ENCODE peak calls at places on chromosomes 2 and 18, in seven cellular contexts. One of them, this sample, is unnamed.

GRCh38 chr2:216849987-216850386 is 9.9 kb downstream of the TNP1 start:
- DNase-seq in activated CD8-positive, alpha-beta T cell treated with anti-CD3 and anti-CD28 coated beads for 36 hours: peak
- DNase-seq in activated T-helper 1 cell treated with anti-CD3 and anti-CD28 coated beads, Interleukin-2, amount 50 U/mL, for 16 hours: no peak
- DNase-seq in fibroblast of mammary gland: peak
- DNase-seq in GM23338: no peak
- DNase-seq in CD4-positive, CD25-positive, alpha-beta regulatory T cell: no peak
- DNase-seq in NCI-H345: peak
- DNase-seq in this sample: no peak

GRCh38 chr2:177171418-177171865 is 41.2 kb upstream of the HNRNPA3 start:
- DNase-seq in activated CD8-positive, alpha-beta T cell treated with anti-CD3 and anti-CD28 coated beads for 36 hours: no peak
- DNase-seq in activated T-helper 1 cell treated with anti-CD3 and anti-CD28 coated beads, Interleukin-2, amount 50 U/mL, for 16 hours: no peak
- DNase-seq in fibroblast of mammary gland: no peak
- DNase-seq in GM23338: no peak
- DNase-seq in CD4-positive, CD25-positive, alpha-beta regulatory T cell: no peak
- DNase-seq in NCI-H345: no peak
- DNase-seq in this sample: peak

GRCh38 chr2:200814276-200814815 is 2.6 kb downstream of the BZW1 start:
- DNase-seq in activated CD8-positive, alpha-beta T cell treated with anti-CD3 and anti-CD28 coated beads for 36 hours: peak
- DNase-seq in activated T-helper 1 cell treated with anti-CD3 and anti-CD28 coated beads, Interleukin-2, amount 50 U/mL, for 16 hours: no peak
- DNase-seq in fibroblast of mammary gland: no peak
- DNase-seq in GM23338: no peak
- DNase-seq in CD4-positive, CD25-positive, alpha-beta regulatory T cell: no peak
- DNase-seq in NCI-H345: no peak
- DNase-seq in this sample: no peak

GRCh38 chr2:84839851-84840250 is 41.0 kb downstream of the TRABD2A start:
- DNase-seq in activated CD8-positive, alpha-beta T cell treated with anti-CD3 and anti-CD28 coated beads for 36 hours: no peak
- DNase-seq in activated T-helper 1 cell treated with anti-CD3 and anti-CD28 coated beads, Interleukin-2, amount 50 U/mL, for 16 hours: no peak
- DNase-seq in fibroblast of mammary gland: no peak
- DNase-seq in GM23338: no peak
- DNase-seq in CD4-positive, CD25-positive, alpha-beta regulatory T cell: no peak
- DNase-seq in NCI-H345: no peak
- DNase-seq in this sample: peak

GRCh38 chr18:51342815-51343214 is 145.3 kb upstream of the MEX3C start:
- DNase-seq in activated CD8-positive, alpha-beta T cell treated with anti-CD3 and anti-CD28 coated beads for 36 hours: peak
- DNase-seq in activated T-helper 1 cell treated with anti-CD3 and anti-CD28 coated beads, Interleukin-2, amount 50 U/mL, for 16 hours: no peak
- DNase-seq in fibroblast of mammary gland: peak
- DNase-seq in GM23338: no peak
- DNase-seq in CD4-positive, CD25-positive, alpha-beta regulatory T cell: no peak
- DNase-seq in NCI-H345: no peak
- DNase-seq in this sample: no peak

GRCh38 chr2:217062774-217063173 is 202.9 kb upstream of the TNP1 start:
- DNase-seq in activated CD8-positive, alpha-beta T cell treated with anti-CD3 and anti-CD28 coated beads for 36 hours: no peak
- DNase-seq in activated T-helper 1 cell treated with anti-CD3 and anti-CD28 coated beads, Interleukin-2, amount 50 U/mL, for 16 hours: no peak
- DNase-seq in fibroblast of mammary gland: no peak
- DNase-seq in GM23338: no peak
- DNase-seq in CD4-positive, CD25-positive, alpha-beta regulatory T cell: no peak
- DNase-seq in NCI-H345: no peak
- DNase-seq in this sample: no peak

GRCh38 chr2:795245-796041 is 118.2 kb upstream of the TMEM18 start:
- DNase-seq in activated CD8-positive, alpha-beta T cell treated with anti-CD3 and anti-CD28 coated beads for 36 hours: no peak
- DNase-seq in activated T-helper 1 cell treated with anti-CD3 and anti-CD28 coated beads, Interleukin-2, amount 50 U/mL, for 16 hours: no peak
- DNase-seq in fibroblast of mammary gland: no peak
- DNase-seq in GM23338: no peak
- DNase-seq in CD4-positive, CD25-positive, alpha-beta regulatory T cell: no peak
- DNase-seq in NCI-H345: no peak
- DNase-seq in this sample: no peak

GRCh38 chr2:172377408-172377807 is 50.0 kb upstream of the ITGA6 start:
- DNase-seq in activated CD8-positive, alpha-beta T cell treated with anti-CD3 and anti-CD28 coated beads for 36 hours: no peak
- DNase-seq in activated T-helper 1 cell treated with anti-CD3 and anti-CD28 coated beads, Interleukin-2, amount 50 U/mL, for 16 hours: no peak
- DNase-seq in fibroblast of mammary gland: no peak
- DNase-seq in GM23338: no peak
- DNase-seq in CD4-positive, CD25-positive, alpha-beta regulatory T cell: no peak
- DNase-seq in NCI-H345: no peak
- DNase-seq in this sample: no peak

GRCh38 chr2:145203931-145204330 is 684.0 kb upstream of the ZEB2 start:
- DNase-seq in activated CD8-positive, alpha-beta T cell treated with anti-CD3 and anti-CD28 coated beads for 36 hours: no peak
- DNase-seq in activated T-helper 1 cell treated with anti-CD3 and anti-CD28 coated beads, Interleukin-2, amount 50 U/mL, for 16 hours: no peak
- DNase-seq in fibroblast of mammary gland: no peak
- DNase-seq in GM23338: no peak
- DNase-seq in CD4-positive, CD25-positive, alpha-beta regulatory T cell: no peak
- DNase-seq in NCI-H345: peak
- DNase-seq in this sample: peak

GRCh38 chr18:136433-136832 is 21.9 kb upstream of the USP14 start:
- DNase-seq in activated CD8-positive, alpha-beta T cell treated with anti-CD3 and anti-CD28 coated beads for 36 hours: peak
- DNase-seq in activated T-helper 1 cell treated with anti-CD3 and anti-CD28 coated beads, Interleukin-2, amount 50 U/mL, for 16 hours: no peak
- DNase-seq in fibroblast of mammary gland: no peak
- DNase-seq in GM23338: peak
- DNase-seq in CD4-positive, CD25-positive, alpha-beta regulatory T cell: peak
- DNase-seq in NCI-H345: no peak
- DNase-seq in this sample: peak

GRCh38 chr2:158573739-158574138 is 117.0 kb downstream of the PKP4 start:
- DNase-seq in activated CD8-positive, alpha-beta T cell treated with anti-CD3 and anti-CD28 coated beads for 36 hours: no peak
- DNase-seq in activated T-helper 1 cell treated with anti-CD3 and anti-CD28 coated beads, Interleukin-2, amount 50 U/mL, for 16 hours: no peak
- DNase-seq in fibroblast of mammary gland: no peak
- DNase-seq in GM23338: peak
- DNase-seq in CD4-positive, CD25-positive, alpha-beta regulatory T cell: no peak
- DNase-seq in NCI-H345: no peak
- DNase-seq in this sample: no peak

GRCh38 chr2:84701880-84702279 is 179.0 kb downstream of the TRABD2A start:
- DNase-seq in activated CD8-positive, alpha-beta T cell treated with anti-CD3 and anti-CD28 coated beads for 36 hours: no peak
- DNase-seq in activated T-helper 1 cell treated with anti-CD3 and anti-CD28 coated beads, Interleukin-2, amount 50 U/mL, for 16 hours: no peak
- DNase-seq in fibroblast of mammary gland: peak
- DNase-seq in GM23338: no peak
- DNase-seq in CD4-positive, CD25-positive, alpha-beta regulatory T cell: no peak
- DNase-seq in NCI-H345: no peak
- DNase-seq in this sample: no peak

GRCh38 chr2:30914456-30914855 is 107.2 kb upstream of the CAPN13 start:
- DNase-seq in activated CD8-positive, alpha-beta T cell treated with anti-CD3 and anti-CD28 coated beads for 36 hours: no peak
- DNase-seq in activated T-helper 1 cell treated with anti-CD3 and anti-CD28 coated beads, Interleukin-2, amount 50 U/mL, for 16 hours: no peak
- DNase-seq in fibroblast of mammary gland: no peak
- DNase-seq in GM23338: no peak
- DNase-seq in CD4-positive, CD25-positive, alpha-beta regulatory T cell: no peak
- DNase-seq in NCI-H345: no peak
- DNase-seq in this sample: no peak

GRCh38 chr2:187618813-187619212 is 64.6 kb upstream of the TFPI start:
- DNase-seq in activated CD8-positive, alpha-beta T cell treated with anti-CD3 and anti-CD28 coated beads for 36 hours: no peak
- DNase-seq in activated T-helper 1 cell treated with anti-CD3 and anti-CD28 coated beads, Interleukin-2, amount 50 U/mL, for 16 hours: no peak
- DNase-seq in fibroblast of mammary gland: peak
- DNase-seq in GM23338: peak
- DNase-seq in CD4-positive, CD25-positive, alpha-beta regulatory T cell: no peak
- DNase-seq in NCI-H345: no peak
- DNase-seq in this sample: no peak

GRCh38 chr18:9914334-9914583 is 443 bp downstream of the VAPA start:
- DNase-seq in activated CD8-positive, alpha-beta T cell treated with anti-CD3 and anti-CD28 coated beads for 36 hours: no peak
- DNase-seq in activated T-helper 1 cell treated with anti-CD3 and anti-CD28 coated beads, Interleukin-2, amount 50 U/mL, for 16 hours: no peak
- DNase-seq in fibroblast of mammary gland: no peak
- DNase-seq in GM23338: peak
- DNase-seq in CD4-positive, CD25-positive, alpha-beta regulatory T cell: no peak
- DNase-seq in NCI-H345: no peak
- DNase-seq in this sample: no peak

GRCh38 chr18:33201509-33201926 is 239.0 kb downstream of the CCDC178 start:
- DNase-seq in activated CD8-positive, alpha-beta T cell treated with anti-CD3 and anti-CD28 coated beads for 36 hours: no peak
- DNase-seq in activated T-helper 1 cell treated with anti-CD3 and anti-CD28 coated beads, Interleukin-2, amount 50 U/mL, for 16 hours: no peak
- DNase-seq in fibroblast of mammary gland: peak
- DNase-seq in GM23338: peak
- DNase-seq in CD4-positive, CD25-positive, alpha-beta regulatory T cell: no peak
- DNase-seq in NCI-H345: no peak
- DNase-seq in this sample: peak

GRCh38 chr2:179818546-179818945 is 42.9 kb downstream of the ZNF385B start:
- DNase-seq in activated CD8-positive, alpha-beta T cell treated with anti-CD3 and anti-CD28 coated beads for 36 hours: no peak
- DNase-seq in activated T-helper 1 cell treated with anti-CD3 and anti-CD28 coated beads, Interleukin-2, amount 50 U/mL, for 16 hours: no peak
- DNase-seq in fibroblast of mammary gland: peak
- DNase-seq in GM23338: no peak
- DNase-seq in CD4-positive, CD25-positive, alpha-beta regulatory T cell: no peak
- DNase-seq in NCI-H345: no peak
- DNase-seq in this sample: no peak

GRCh38 chr2:225668606-225669266 is 269.2 kb downstream of the NYAP2 start:
- DNase-seq in activated CD8-positive, alpha-beta T cell treated with anti-CD3 and anti-CD28 coated beads for 36 hours: peak
- DNase-seq in activated T-helper 1 cell treated with anti-CD3 and anti-CD28 coated beads, Interleukin-2, amount 50 U/mL, for 16 hours: no peak
- DNase-seq in fibroblast of mammary gland: peak
- DNase-seq in GM23338: peak
- DNase-seq in CD4-positive, CD25-positive, alpha-beta regulatory T cell: peak
- DNase-seq in NCI-H345: peak
- DNase-seq in this sample: peak

GRCh38 chr2:43518182-43518581 is 77.7 kb downstream of the THADA start:
- DNase-seq in activated CD8-positive, alpha-beta T cell treated with anti-CD3 and anti-CD28 coated beads for 36 hours: no peak
- DNase-seq in activated T-helper 1 cell treated with anti-CD3 and anti-CD28 coated beads, Interleukin-2, amount 50 U/mL, for 16 hours: no peak
- DNase-seq in fibroblast of mammary gland: no peak
- DNase-seq in GM23338: no peak
- DNase-seq in CD4-positive, CD25-positive, alpha-beta regulatory T cell: no peak
- DNase-seq in NCI-H345: no peak
- DNase-seq in this sample: no peak

GRCh38 chr2:72128843-72129227 is 18.8 kb downstream of the CYP26B1 start:
- DNase-seq in activated CD8-positive, alpha-beta T cell treated with anti-CD3 and anti-CD28 coated beads for 36 hours: no peak
- DNase-seq in activated T-helper 1 cell treated with anti-CD3 and anti-CD28 coated beads, Interleukin-2, amount 50 U/mL, for 16 hours: no peak
- DNase-seq in fibroblast of mammary gland: no peak
- DNase-seq in GM23338: no peak
- DNase-seq in CD4-positive, CD25-positive, alpha-beta regulatory T cell: no peak
- DNase-seq in NCI-H345: no peak
- DNase-seq in this sample: no peak

GRCh38 chr2:201883559-201883958 is 77.2 kb downstream of the CDK15 start:
- DNase-seq in activated CD8-positive, alpha-beta T cell treated with anti-CD3 and anti-CD28 coated beads for 36 hours: no peak
- DNase-seq in activated T-helper 1 cell treated with anti-CD3 and anti-CD28 coated beads, Interleukin-2, amount 50 U/mL, for 16 hours: no peak
- DNase-seq in fibroblast of mammary gland: no peak
- DNase-seq in GM23338: no peak
- DNase-seq in CD4-positive, CD25-positive, alpha-beta regulatory T cell: no peak
- DNase-seq in NCI-H345: no peak
- DNase-seq in this sample: no peak

GRCh38 chr18:50080932-50081560 is 113.9 kb downstream of the MYO5B start:
- DNase-seq in activated CD8-positive, alpha-beta T cell treated with anti-CD3 and anti-CD28 coated beads for 36 hours: no peak
- DNase-seq in activated T-helper 1 cell treated with anti-CD3 and anti-CD28 coated beads, Interleukin-2, amount 50 U/mL, for 16 hours: no peak
- DNase-seq in fibroblast of mammary gland: no peak
- DNase-seq in GM23338: no peak
- DNase-seq in CD4-positive, CD25-positive, alpha-beta regulatory T cell: no peak
- DNase-seq in NCI-H345: peak
- DNase-seq in this sample: no peak

GRCh38 chr2:42957109-42958035 is 165.0 kb upstream of the HAAO start:
- DNase-seq in activated CD8-positive, alpha-beta T cell treated with anti-CD3 and anti-CD28 coated beads for 36 hours: no peak
- DNase-seq in activated T-helper 1 cell treated with anti-CD3 and anti-CD28 coated beads, Interleukin-2, amount 50 U/mL, for 16 hours: no peak
- DNase-seq in fibroblast of mammary gland: peak
- DNase-seq in GM23338: peak
- DNase-seq in CD4-positive, CD25-positive, alpha-beta regulatory T cell: no peak
- DNase-seq in NCI-H345: no peak
- DNase-seq in this sample: no peak

GRCh38 chr2:97355176-97355575 is 234.5 kb downstream of the ANKRD36B start:
- DNase-seq in activated CD8-positive, alpha-beta T cell treated with anti-CD3 and anti-CD28 coated beads for 36 hours: no peak
- DNase-seq in activated T-helper 1 cell treated with anti-CD3 and anti-CD28 coated beads, Interleukin-2, amount 50 U/mL, for 16 hours: no peak
- DNase-seq in fibroblast of mammary gland: no peak
- DNase-seq in GM23338: no peak
- DNase-seq in CD4-positive, CD25-positive, alpha-beta regulatory T cell: no peak
- DNase-seq in NCI-H345: no peak
- DNase-seq in this sample: no peak

GRCh38 chr2:218733615-218734021 is 23.0 kb downstream of the TTLL4 start:
- DNase-seq in activated CD8-positive, alpha-beta T cell treated with anti-CD3 and anti-CD28 coated beads for 36 hours: peak
- DNase-seq in activated T-helper 1 cell treated with anti-CD3 and anti-CD28 coated beads, Interleukin-2, amount 50 U/mL, for 16 hours: no peak
- DNase-seq in fibroblast of mammary gland: peak
- DNase-seq in GM23338: no peak
- DNase-seq in CD4-positive, CD25-positive, alpha-beta regulatory T cell: no peak
- DNase-seq in NCI-H345: no peak
- DNase-seq in this sample: no peak

GRCh38 chr18:3005462-3005861 is 7.5 kb downstream of the LPIN2 start:
- DNase-seq in activated CD8-positive, alpha-beta T cell treated with anti-CD3 and anti-CD28 coated beads for 36 hours: no peak
- DNase-seq in activated T-helper 1 cell treated with anti-CD3 and anti-CD28 coated beads, Interleukin-2, amount 50 U/mL, for 16 hours: no peak
- DNase-seq in fibroblast of mammary gland: no peak
- DNase-seq in GM23338: no peak
- DNase-seq in CD4-positive, CD25-positive, alpha-beta regulatory T cell: no peak
- DNase-seq in NCI-H345: no peak
- DNase-seq in this sample: no peak

GRCh38 chr18:5162111-5162510 is 34.9 kb downstream of the AKAIN1 start:
- DNase-seq in activated CD8-positive, alpha-beta T cell treated with anti-CD3 and anti-CD28 coated beads for 36 hours: no peak
- DNase-seq in activated T-helper 1 cell treated with anti-CD3 and anti-CD28 coated beads, Interleukin-2, amount 50 U/mL, for 16 hours: no peak
- DNase-seq in fibroblast of mammary gland: no peak
- DNase-seq in GM23338: no peak
- DNase-seq in CD4-positive, CD25-positive, alpha-beta regulatory T cell: no peak
- DNase-seq in NCI-H345: no peak
- DNase-seq in this sample: no peak

GRCh38 chr18:23738151-23738550 is 48.9 kb downstream of the LAMA3 start:
- DNase-seq in activated CD8-positive, alpha-beta T cell treated with anti-CD3 and anti-CD28 coated beads for 36 hours: no peak
- DNase-seq in activated T-helper 1 cell treated with anti-CD3 and anti-CD28 coated beads, Interleukin-2, amount 50 U/mL, for 16 hours: no peak
- DNase-seq in fibroblast of mammary gland: no peak
- DNase-seq in GM23338: no peak
- DNase-seq in CD4-positive, CD25-positive, alpha-beta regulatory T cell: no peak
- DNase-seq in NCI-H345: no peak
- DNase-seq in this sample: no peak

GRCh38 chr2:69566669-69567068 is 76.9 kb downstream of the AAK1 start:
- DNase-seq in activated CD8-positive, alpha-beta T cell treated with anti-CD3 and anti-CD28 coated beads for 36 hours: peak
- DNase-seq in activated T-helper 1 cell treated with anti-CD3 and anti-CD28 coated beads, Interleukin-2, amount 50 U/mL, for 16 hours: no peak
- DNase-seq in fibroblast of mammary gland: no peak
- DNase-seq in GM23338: no peak
- DNase-seq in CD4-positive, CD25-positive, alpha-beta regulatory T cell: no peak
- DNase-seq in NCI-H345: no peak
- DNase-seq in this sample: no peak

GRCh38 chr2:211103989-211104388 is 547.6 kb downstream of the CPS1 start:
- DNase-seq in activated CD8-positive, alpha-beta T cell treated with anti-CD3 and anti-CD28 coated beads for 36 hours: no peak
- DNase-seq in activated T-helper 1 cell treated with anti-CD3 and anti-CD28 coated beads, Interleukin-2, amount 50 U/mL, for 16 hours: no peak
- DNase-seq in fibroblast of mammary gland: peak
- DNase-seq in GM23338: no peak
- DNase-seq in CD4-positive, CD25-positive, alpha-beta regulatory T cell: no peak
- DNase-seq in NCI-H345: peak
- DNase-seq in this sample: no peak

GRCh38 chr2:15325296-15325695 is 235.8 kb downstream of the NBAS start:
- DNase-seq in activated CD8-positive, alpha-beta T cell treated with anti-CD3 and anti-CD28 coated beads for 36 hours: no peak
- DNase-seq in activated T-helper 1 cell treated with anti-CD3 and anti-CD28 coated beads, Interleukin-2, amount 50 U/mL, for 16 hours: no peak
- DNase-seq in fibroblast of mammary gland: no peak
- DNase-seq in GM23338: no peak
- DNase-seq in CD4-positive, CD25-positive, alpha-beta regulatory T cell: no peak
- DNase-seq in NCI-H345: no peak
- DNase-seq in this sample: no peak

This sample was measured in SK-N-DZ.